ENCODE peak calls at places on chromosomes 13 and 19, in eight cellular contexts. S, H, J, P, D, N, K and M are unnamed samples.

GRCh38 chr19:53294786-53295441 is 27.4 kb upstream of the VN1R4 start:
- DNase-seq in K (no peak), N (peak), D (no peak), H (no peak), J (no peak), P (no peak), S (no peak), M (no peak)

GRCh38 chr19:42129399-42130253 is 2.6 kb downstream of the POU2F2 start:
- DNase-seq in D (no peak), P (no peak), N (no peak), J (no peak), H (peak), K (no peak), S (no peak), M (no peak)

GRCh38 chr19:4058696-4059492 is 7.8 kb downstream of the ZBTB7A start:
- DNase-seq in P (no peak), K (no peak), N (no peak), J (no peak), H (peak), D (no peak), S (no peak), M (no peak)

GRCh38 chr13:110913911-110914292 is 967 bp downstream of the ANKRD10 start:
- DNase-seq in N (no peak), J (no peak), D (no peak), K (no peak), P (peak), H (peak), S (no peak), M (no peak)

GRCh38 chr13:83197316-83197715 is 685.0 kb downstream of the SLITRK1 start:
- DNase-seq in H (no peak), J (no peak), S (no peak), N (no peak), K (no peak), D (no peak), P (no peak), M (no peak)

GRCh38 chr19:7701654-7702457 is at the start of gene FCER2:
- DNase-seq in J (no peak), P (no peak), D (no peak), H (no peak), N (no peak), K (no peak), S (no peak), M (no peak)

GRCh38 chr13:27476943-27477681 is 26.7 kb upstream of the MTIF3 start:
- DNase-seq in D (no peak), J (no peak), S (peak), H (no peak), K (no peak), N (peak), P (no peak), M (no peak)

GRCh38 chr13:75705395-75705794 is 69.3 kb downstream of the LMO7 start:
- DNase-seq in N (peak), J (no peak), K (no peak), S (no peak), D (no peak), H (no peak), P (no peak), M (no peak)

GRCh38 chr19:45103200-45103624 is 10.2 kb downstream of the PPP1R37 start:
- DNase-seq in H (peak), P (no peak), S (peak), J (no peak), N (no peak), D (peak), K (peak), M (no peak)

GRCh38 chr13:100879255-100879654 is 204.7 kb upstream of the TMTC4 start:
- DNase-seq in K (no peak), S (no peak), J (no peak), P (no peak), H (no peak), N (no peak), D (no peak), M (no peak)

GRCh38 chr13:104111031-104111430 is 1044.8 kb upstream of the SLC10A2 start:
- DNase-seq in P (no peak), S (no peak), H (no peak), K (no peak), J (no peak), N (no peak), D (no peak), M (no peak)

GRCh38 chr13:71871844-71872243 is 4.8 kb upstream of the DACH1 start:
- DNase-seq in N (no peak), K (no peak), P (no peak), D (no peak), J (no peak), H (no peak), S (no peak), M (no peak)

GRCh38 chr19:13953021-13953531 is 767 bp downstream of the DCAF15 start:
- DNase-seq in P (no peak), D (no peak), S (no peak), N (peak), J (peak), K (no peak), H (no peak), M (no peak)

GRCh38 chr19:4519521-4520277 is 1.4 kb upstream of the PLIN4 start:
- DNase-seq in H (no peak), P (no peak), J (no peak), S (no peak), K (no peak), D (no peak), N (peak), M (no peak)

GRCh38 chr19:21833733-21834132 is 2.2 kb downstream of the ZNF43 start:
- DNase-seq in D (no peak), N (no peak), H (no peak), P (no peak), K (no peak), S (no peak), J (no peak), M (no peak)

GRCh38 chr19:1987197-1988187 is 28.0 kb downstream of the BTBD2 start:
- DNase-seq in S (no peak), J (no peak), K (no peak), N (no peak), D (no peak), H (no peak), P (no peak), M (no peak)

GRCh38 chr19:5850189-5850588 is 1.1 kb downstream of the FUT3 start:
- DNase-seq in N (no peak), P (no peak), K (no peak), H (no peak), S (no peak), D (no peak), J (no peak), M (no peak)

GRCh38 chr19:2578391-2578826 is 102.5 kb downstream of the GADD45B start:
- DNase-seq in H (no peak), J (peak), K (no peak), N (peak), P (no peak), D (no peak), S (no peak), M (peak)

GRCh38 chr19:58551577-58552471 is 3.1 kb downstream of the CHMP2A start:
- DNase-seq in D (no peak), P (no peak), J (no peak), K (no peak), N (no peak), H (no peak), S (no peak), M (no peak)

GRCh38 chr19:35596366-35596999 is 10.5 kb downstream of the PMIS2 start:
- DNase-seq in K (no peak), D (no peak), P (no peak), S (peak), N (peak), H (no peak), J (peak), M (no peak)

GRCh38 chr13:50244355-50244912 is 229.2 kb downstream of the KCNRG start:
- DNase-seq in D (no peak), H (no peak), P (no peak), N (no peak), K (no peak), S (no peak), J (no peak), M (no peak)

GRCh38 chr13:49216334-49216733 is 3.8 kb upstream of the MLNR start:
- DNase-seq in D (no peak), K (no peak), H (no peak), P (no peak), N (no peak), S (no peak), J (no peak), M (no peak)

GRCh38 chr13:35630551-35631275 is 154.2 kb upstream of the MAB21L1 start:
- DNase-seq in K (no peak), N (peak), J (peak), D (no peak), S (no peak), H (no peak), P (peak), M (no peak)

GRCh38 chr13:30520571-30520970 is 54.8 kb upstream of the HMGB1 start:
- DNase-seq in N (peak), S (no peak), D (no peak), J (no peak), H (no peak), P (no peak), K (no peak), M (no peak)

GRCh38 chr19:5762608-5763217 is 21.8 kb downstream of the PRR22 start:
- DNase-seq in H (no peak), S (no peak), P (no peak), D (no peak), N (no peak), J (no peak), K (no peak), M (no peak)

GRCh38 chr19:55369651-55370304 is 485 bp downstream of the IL11 start:
- DNase-seq in D (peak), N (peak), H (no peak), S (no peak), K (no peak), P (no peak), J (peak), M (no peak)

GRCh38 chr13:51635137-51635878 is 51.0 kb downstream of the WDFY2 start:
- DNase-seq in D (no peak), N (no peak), J (no peak), H (no peak), K (no peak), P (no peak), S (no peak), M (no peak)

GRCh38 chr13:22812793-22813192 is 368.0 kb upstream of the SGCG start:
- DNase-seq in H (no peak), D (no peak), N (peak), K (no peak), P (no peak), J (no peak), S (no peak), M (no peak)

GRCh38 chr13:101875717-101876393 is 423.4 kb downstream of the ITGBL1 start:
- DNase-seq in N (peak), K (no peak), J (no peak), P (peak), D (no peak), S (no peak), H (no peak), M (no peak)